ENCODE peak calls at places on chromosome 3, in four cellular contexts. One of them, this sample, is unnamed.
A peak's percentile ranks its signal among the peaks of the same experiment; 100 is the strongest.

GRCh38 chr3:42078686-42079085 is 12.5 kb upstream of the TRAK1 start:
- DNase-seq in NAMALWA: no peak
- DNase-seq in body of pancreas: no peak
- DNase-seq in Calu3: no peak
- DNase-seq in this sample: no peak

GRCh38 chr3:56878046-56878445 is 76.3 kb upstream of the ARHGEF3 start:
- DNase-seq in body of pancreas: no peak
- DNase-seq in NAMALWA: no peak
- DNase-seq in Calu3: no peak
- DNase-seq in this sample: no peak

GRCh38 chr3:140423146-140423545 is 254.7 kb upstream of the TRIM42 start:
- DNase-seq in Calu3: no peak
- DNase-seq in body of pancreas: no peak
- DNase-seq in NAMALWA: no peak
- DNase-seq in this sample: no peak

GRCh38 chr3:98702166-98702565 is 61.0 kb upstream of the ST3GAL6 start:
- DNase-seq in Calu3: no peak
- DNase-seq in NAMALWA: no peak
- DNase-seq in body of pancreas: no peak
- DNase-seq in this sample: no peak

GRCh38 chr3:3800685-3801509 is 1.7 kb downstream of the LRRN1 start:
- DNase-seq in NAMALWA: no peak
- DNase-seq in body of pancreas: peak; percentile 74
- DNase-seq in Calu3: peak; percentile 22
- DNase-seq in this sample: no peak

GRCh38 chr3:100438623-100438974 is 37.3 kb downstream of the LNP1 start:
- DNase-seq in body of pancreas: peak; percentile 50
- DNase-seq in Calu3: no peak
- DNase-seq in NAMALWA: no peak
- DNase-seq in this sample: no peak

GRCh38 chr3:128973988-128974564 is 19.8 kb downstream of the CFAP92 start:
- DNase-seq in body of pancreas: no peak
- DNase-seq in Calu3: no peak
- DNase-seq in NAMALWA: peak; percentile 42
- DNase-seq in this sample: no peak

GRCh38 chr3:126128504-126129407 is 44.8 kb upstream of the SLC41A3 start:
- DNase-seq in NAMALWA: no peak
- DNase-seq in body of pancreas: peak; percentile 8
- DNase-seq in Calu3: no peak
- DNase-seq in this sample: no peak

GRCh38 chr3:184807549-184807948 is 4.4 kb upstream of the VPS8 start:
- DNase-seq in Calu3: no peak
- DNase-seq in NAMALWA: no peak
- DNase-seq in body of pancreas: no peak
- DNase-seq in this sample: no peak

GRCh38 chr3:165523801-165524200 is 313.4 kb downstream of the BCHE start:
- DNase-seq in body of pancreas: no peak
- DNase-seq in NAMALWA: no peak
- DNase-seq in Calu3: no peak
- DNase-seq in this sample: no peak